ENCODE peak calls at places on chromosomes 6 and 20, in nine cellular contexts. One of them, this sample, is unnamed.

GRCh38 chr20:62080249-62080993 is 14.7 kb upstream of the TAF4 start:
- DNase-seq in GM23338: no peak
- DNase-seq in fibroblast of lung: no peak
- DNase-seq in Karpas-422: no peak
- DNase-seq in GM23248: no peak
- DNase-seq in IMR-90: no peak
- DNase-seq in H1: no peak
- DNase-seq in neural progenitor cell: no peak
- DNase-seq in HepG2: no peak
- DNase-seq in this sample: no peak

GRCh38 chr6:5302995-5303622 is 41.8 kb downstream of the FARS2 start:
- DNase-seq in GM23338: peak; percentile 88
- DNase-seq in fibroblast of lung: no peak
- DNase-seq in Karpas-422: peak; percentile 84
- DNase-seq in GM23248: peak; percentile 21
- DNase-seq in IMR-90: peak; percentile 5
- DNase-seq in H1: no peak
- DNase-seq in neural progenitor cell: peak; percentile 53
- DNase-seq in HepG2: peak; percentile 73
- DNase-seq in this sample: peak; percentile 80

GRCh38 chr20:62052842-62053464 is 12.7 kb downstream of the TAF4 start:
- DNase-seq in GM23338: no peak
- DNase-seq in fibroblast of lung: no peak
- DNase-seq in Karpas-422: no peak
- DNase-seq in GM23248: no peak
- DNase-seq in IMR-90: no peak
- DNase-seq in H1: no peak
- DNase-seq in neural progenitor cell: no peak
- DNase-seq in HepG2: no peak
- DNase-seq in this sample: no peak

GRCh38 chr6:139955366-139956155 is 581.1 kb upstream of the CITED2 start:
- DNase-seq in GM23338: no peak
- DNase-seq in fibroblast of lung: no peak
- DNase-seq in Karpas-422: no peak
- DNase-seq in GM23248: no peak
- DNase-seq in IMR-90: no peak
- DNase-seq in H1: no peak
- DNase-seq in neural progenitor cell: no peak
- DNase-seq in HepG2: peak; percentile 33
- DNase-seq in this sample: no peak

GRCh38 chr6:142696689-142697088 is 248.3 kb downstream of the HIVEP2 start:
- DNase-seq in GM23338: no peak
- DNase-seq in fibroblast of lung: peak; percentile 9
- DNase-seq in Karpas-422: no peak
- DNase-seq in GM23248: no peak
- DNase-seq in IMR-90: no peak
- DNase-seq in H1: no peak
- DNase-seq in neural progenitor cell: no peak
- DNase-seq in HepG2: no peak
- DNase-seq in this sample: no peak

GRCh38 chr20:571754-572331 is 28.3 kb upstream of the CSNK2A1 start:
- DNase-seq in GM23338: peak; percentile 75
- DNase-seq in fibroblast of lung: peak; percentile 19
- DNase-seq in Karpas-422: no peak
- DNase-seq in GM23248: peak; percentile 24
- DNase-seq in IMR-90: no peak
- DNase-seq in H1: no peak
- DNase-seq in neural progenitor cell: peak; percentile 65
- DNase-seq in HepG2: no peak
- DNase-seq in this sample: no peak

GRCh38 chr6:94478178-94479140 is 1059.1 kb upstream of the EPHA7 start:
- DNase-seq in GM23338: no peak
- DNase-seq in fibroblast of lung: no peak
- DNase-seq in Karpas-422: no peak
- DNase-seq in GM23248: no peak
- DNase-seq in IMR-90: no peak
- DNase-seq in H1: no peak
- DNase-seq in neural progenitor cell: peak; percentile 58
- DNase-seq in HepG2: no peak
- DNase-seq in this sample: no peak

GRCh38 chr6:19613678-19614077 is 223.5 kb upstream of the ID4 start:
- DNase-seq in GM23338: no peak
- DNase-seq in fibroblast of lung: no peak
- DNase-seq in Karpas-422: no peak
- DNase-seq in GM23248: peak; percentile 2
- DNase-seq in IMR-90: no peak
- DNase-seq in H1: no peak
- DNase-seq in neural progenitor cell: peak; percentile 5
- DNase-seq in HepG2: no peak
- DNase-seq in this sample: no peak

GRCh38 chr20:63440366-63440955 is 32.0 kb downstream of the KCNQ2 start:
- DNase-seq in GM23338: no peak
- DNase-seq in fibroblast of lung: no peak
- DNase-seq in Karpas-422: no peak
- DNase-seq in GM23248: no peak
- DNase-seq in IMR-90: no peak
- DNase-seq in H1: no peak
- DNase-seq in neural progenitor cell: no peak
- DNase-seq in HepG2: no peak
- DNase-seq in this sample: no peak

GRCh38 chr20:4893709-4894108 is 107.6 kb downstream of the SLC23A2 start:
- DNase-seq in GM23338: no peak
- DNase-seq in fibroblast of lung: no peak
- DNase-seq in Karpas-422: no peak
- DNase-seq in GM23248: no peak
- DNase-seq in IMR-90: no peak
- DNase-seq in H1: no peak
- DNase-seq in neural progenitor cell: no peak
- DNase-seq in HepG2: no peak
- DNase-seq in this sample: no peak

GRCh38 chr6:67248077-67248476 is 1387.0 kb upstream of the ADGRB3 start:
- DNase-seq in GM23338: no peak
- DNase-seq in fibroblast of lung: no peak
- DNase-seq in Karpas-422: no peak
- DNase-seq in GM23248: no peak
- DNase-seq in IMR-90: no peak
- DNase-seq in H1: no peak
- DNase-seq in neural progenitor cell: no peak
- DNase-seq in HepG2: no peak
- DNase-seq in this sample: no peak

GRCh38 chr20:57090590-57091560 is 175.6 kb downstream of the BMP7 start:
- DNase-seq in GM23338: no peak
- DNase-seq in fibroblast of lung: no peak
- DNase-seq in Karpas-422: no peak
- DNase-seq in GM23248: peak; percentile 31
- DNase-seq in IMR-90: no peak
- DNase-seq in H1: no peak
- DNase-seq in neural progenitor cell: no peak
- DNase-seq in HepG2: no peak
- DNase-seq in this sample: no peak

GRCh38 chr20:2246081-2246491 is 49.7 kb upstream of the TGM3 start:
- DNase-seq in GM23338: peak; percentile 47
- DNase-seq in fibroblast of lung: no peak
- DNase-seq in Karpas-422: no peak
- DNase-seq in GM23248: peak; percentile 36
- DNase-seq in IMR-90: no peak
- DNase-seq in H1: no peak
- DNase-seq in neural progenitor cell: peak; percentile 63
- DNase-seq in HepG2: no peak
- DNase-seq in this sample: no peak

GRCh38 chr20:40713508-40713907 is 24.5 kb upstream of the MAFB start:
- DNase-seq in GM23338: no peak
- DNase-seq in fibroblast of lung: no peak
- DNase-seq in Karpas-422: no peak
- DNase-seq in GM23248: no peak
- DNase-seq in IMR-90: no peak
- DNase-seq in H1: no peak
- DNase-seq in neural progenitor cell: no peak
- DNase-seq in HepG2: no peak
- DNase-seq in this sample: no peak

GRCh38 chr20:40714109-40714508 is 25.1 kb upstream of the MAFB start:
- DNase-seq in GM23338: no peak
- DNase-seq in fibroblast of lung: no peak
- DNase-seq in Karpas-422: no peak
- DNase-seq in GM23248: no peak
- DNase-seq in IMR-90: no peak
- DNase-seq in H1: no peak
- DNase-seq in neural progenitor cell: no peak
- DNase-seq in HepG2: no peak
- DNase-seq in this sample: no peak

GRCh38 chr20:40706977-40707582 is 18.0 kb upstream of the MAFB start:
- DNase-seq in GM23338: peak; percentile 85
- DNase-seq in fibroblast of lung: no peak
- DNase-seq in Karpas-422: peak; percentile 75
- DNase-seq in GM23248: peak; percentile 20
- DNase-seq in IMR-90: no peak
- DNase-seq in H1: no peak
- DNase-seq in neural progenitor cell: peak; percentile 85
- DNase-seq in HepG2: peak; percentile 91
- DNase-seq in this sample: no peak

GRCh38 chr20:40711078-40711477 is 22.0 kb upstream of the MAFB start:
- DNase-seq in GM23338: no peak
- DNase-seq in fibroblast of lung: no peak
- DNase-seq in Karpas-422: no peak
- DNase-seq in GM23248: no peak
- DNase-seq in IMR-90: no peak
- DNase-seq in H1: no peak
- DNase-seq in neural progenitor cell: peak; percentile 44
- DNase-seq in HepG2: no peak
- DNase-seq in this sample: no peak

DNA sequence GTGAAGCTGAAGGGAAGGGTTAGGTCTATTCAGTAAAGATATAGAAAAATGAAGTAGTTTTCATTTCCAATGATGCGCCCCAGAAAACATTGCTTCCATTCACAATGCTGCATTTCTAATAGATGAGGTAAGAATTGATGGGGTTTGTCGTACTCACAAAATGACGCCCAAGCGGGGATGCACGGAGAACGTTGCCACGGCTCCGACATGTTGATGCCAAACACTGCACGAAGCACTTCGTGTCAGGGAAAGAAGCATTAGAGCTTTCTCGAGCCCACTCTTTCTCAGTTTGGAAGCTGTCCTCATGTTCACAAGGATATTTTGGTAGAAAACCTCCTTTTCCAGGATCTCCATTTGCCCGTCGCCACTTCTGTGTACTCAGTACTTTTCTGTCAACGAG is 21.6 kb upstream of the MAFB start:
- DNase-seq in GM23338: no peak
- DNase-seq in fibroblast of lung: peak; percentile 17
- DNase-seq in Karpas-422: no peak
- DNase-seq in GM23248: peak; percentile 61
- DNase-seq in IMR-90: no peak
- DNase-seq in H1: no peak
- DNase-seq in neural progenitor cell: no peak
- DNase-seq in HepG2: no peak
- DNase-seq in this sample: no peak
- H3K4me2 ChIP-seq in GM23338: no peak overlapping the region
- H3K4me2 ChIP-seq in fibroblast of lung: no peak overlapping the region
- H3K4me2 ChIP-seq in Karpas-422: no peak overlapping the region
- H3K4me2 ChIP-seq in GM23248: no peak overlapping the region
- H3K4me2 ChIP-seq in IMR-90: no peak overlapping the region
- H3K4me2 ChIP-seq in H1: no peak overlapping the region
- H3K4me2 ChIP-seq in neural progenitor cell: peak overlapping the region; percentile 45
- H3K4me2 ChIP-seq in HepG2: no peak overlapping the region
- H3K4me2 ChIP-seq in this sample: no peak overlapping the region

DNA sequence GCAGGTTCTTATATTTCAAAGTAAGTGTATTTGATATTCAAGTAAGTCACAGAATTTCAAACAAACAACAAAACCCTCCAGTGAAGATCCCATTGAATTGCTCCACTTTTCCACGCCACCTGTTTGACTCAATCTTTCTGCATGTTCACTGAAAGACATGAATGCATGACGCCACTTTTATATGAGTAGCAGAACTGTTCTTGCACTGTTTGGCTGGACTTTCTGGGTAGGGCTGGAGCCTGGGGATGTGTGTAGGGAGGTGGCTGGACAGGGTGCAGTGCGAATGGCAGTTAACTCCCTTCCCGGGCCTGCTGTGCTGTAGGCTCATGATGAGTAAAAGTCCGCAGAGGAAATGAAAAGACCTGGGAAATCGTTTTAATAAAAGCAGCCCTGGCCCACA is 39.7 kb downstream of the IL20RA start:
- DNase-seq in GM23338: no peak
- DNase-seq in fibroblast of lung: no peak
- DNase-seq in Karpas-422: no peak
- DNase-seq in GM23248: no peak
- DNase-seq in IMR-90: no peak
- DNase-seq in H1: no peak
- DNase-seq in neural progenitor cell: no peak
- DNase-seq in HepG2: no peak
- DNase-seq in this sample: no peak
- H3K4me3 ChIP-seq in GM23338: no peak overlapping the region
- H3K4me3 ChIP-seq in fibroblast of lung: no peak overlapping the region
- H3K4me3 ChIP-seq in Karpas-422: no peak overlapping the region
- H3K4me3 ChIP-seq in GM23248: no peak overlapping the region
- H3K4me3 ChIP-seq in IMR-90: no peak overlapping the region
- H3K4me3 ChIP-seq in H1: no peak overlapping the region
- H3K4me3 ChIP-seq in neural progenitor cell: no peak overlapping the region
- H3K4me3 ChIP-seq in HepG2: no peak overlapping the region
- H3K4me3 ChIP-seq in this sample: no peak overlapping the region

DNA sequence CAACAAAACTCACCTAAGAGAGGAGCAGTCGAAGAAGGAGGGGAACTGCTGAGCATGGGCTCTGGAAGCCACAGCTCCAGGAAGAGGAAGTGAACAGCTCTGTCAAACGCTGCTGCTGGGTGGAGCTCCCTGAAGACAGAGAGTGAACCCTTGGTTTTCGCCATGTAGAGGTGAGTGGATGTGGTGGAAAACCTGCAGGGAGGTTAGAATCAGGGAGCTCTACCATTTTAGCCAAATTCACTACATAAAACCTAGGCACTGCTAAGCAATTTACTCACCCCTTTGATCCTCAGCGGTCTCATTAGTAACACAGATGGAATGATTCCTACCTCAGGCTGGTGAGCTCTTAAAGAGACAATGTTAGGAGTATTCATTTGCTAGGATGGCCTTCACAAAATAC is 19.4 kb upstream of the TFAP2A start:
- DNase-seq in GM23338: no peak
- DNase-seq in fibroblast of lung: no peak
- DNase-seq in Karpas-422: peak; percentile 76
- DNase-seq in GM23248: no peak
- DNase-seq in IMR-90: peak; percentile 8
- DNase-seq in H1: no peak
- DNase-seq in neural progenitor cell: no peak
- DNase-seq in HepG2: no peak
- DNase-seq in this sample: no peak
- H3K4me2 ChIP-seq in GM23338: no peak overlapping the region
- H3K4me2 ChIP-seq in fibroblast of lung: no peak overlapping the region
- H3K4me2 ChIP-seq in Karpas-422: peak overlapping the region; percentile 63
- H3K4me2 ChIP-seq in GM23248: no peak overlapping the region
- H3K4me2 ChIP-seq in IMR-90: no peak overlapping the region
- H3K4me2 ChIP-seq in H1: no peak overlapping the region
- H3K4me2 ChIP-seq in neural progenitor cell: no peak overlapping the region
- H3K4me2 ChIP-seq in HepG2: no peak overlapping the region
- H3K4me2 ChIP-seq in this sample: no peak overlapping the region

DNA sequence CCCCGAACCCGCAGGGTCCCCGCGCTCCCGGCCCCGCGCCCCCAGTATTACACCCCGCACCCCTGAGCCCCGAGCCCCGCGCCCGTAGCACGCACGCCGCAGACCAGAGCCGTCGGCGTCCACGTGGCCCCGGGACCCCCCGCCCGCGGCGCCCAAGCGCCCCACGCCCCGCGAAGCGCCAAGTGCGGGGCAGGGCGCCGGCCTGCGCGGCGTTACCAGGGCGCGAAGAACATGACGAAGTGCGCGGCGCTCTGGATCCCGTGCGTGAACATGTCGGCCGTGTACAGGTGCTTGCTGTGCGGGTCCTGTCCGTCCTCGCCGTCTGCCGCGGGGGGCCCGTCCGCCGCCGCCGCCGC is 312 bp downstream of the TXNDC5 start:
- DNase-seq in GM23338: peak; percentile 16
- DNase-seq in fibroblast of lung: no peak
- DNase-seq in Karpas-422: no peak
- DNase-seq in GM23248: no peak
- DNase-seq in IMR-90: no peak
- DNase-seq in H1: no peak
- DNase-seq in neural progenitor cell: no peak
- DNase-seq in HepG2: no peak
- DNase-seq in this sample: no peak
- H3K4me3 ChIP-seq in GM23338: peak overlapping the region; percentile 83
- H3K4me3 ChIP-seq in fibroblast of lung: no peak overlapping the region
- H3K4me3 ChIP-seq in Karpas-422: peak overlapping the region; percentile 88
- H3K4me3 ChIP-seq in GM23248: peak overlapping the region; percentile 81
- H3K4me3 ChIP-seq in IMR-90: peak overlapping the region; percentile 96
- H3K4me3 ChIP-seq in H1: peak overlapping the region; percentile 81
- H3K4me3 ChIP-seq in neural progenitor cell: peak overlapping the region; percentile 53
- H3K4me3 ChIP-seq in HepG2: peak overlapping the region; percentile 85
- H3K4me3 ChIP-seq in this sample: peak overlapping the region; percentile 45

This sample was measured in MM.1S.